ENCODE peak calls at places on chromosomes 11 and 22, in eight cellular contexts. P is HTR-8/SVneo; W is GM23338; K is stimulated activated CD4-positive, alpha-beta T cell treated with anti-CD3 and anti-CD28 coated beads, TNF-alpha, amount 100 ng/mL, for 48 hours; F is DMS153; Q is CD4-positive, alpha-beta T cell; A is caudate nucleus; C is fibroblast of the aortic adventitia. H is an unnamed sample.

GRCh38 chr11:64170419-64170818 is 4.5 kb upstream of the MACROD1 start:
- DNase-seq in P (no peak), W (no peak), K (no peak), F (no peak), Q (no peak), A (no peak), C (no peak), H (no peak)

GRCh38 chr11:8839957-8840945 is 70.7 kb upstream of the AKIP1 start:
- DNase-seq in P (no peak), W (peak), K (no peak), F (peak), Q (no peak), A (no peak), C (no peak), H (no peak)

GRCh38 chr22:43424201-43424600 is 12.4 kb downstream of the MPPED1 start:
- DNase-seq in P (no peak), W (no peak), K (no peak), F (no peak), Q (no peak), A (no peak), C (no peak), H (no peak)

GRCh38 chr11:117717485-117718314 is 79.3 kb downstream of the DSCAML1 start:
- DNase-seq in P (no peak), W (peak), K (no peak), F (peak), Q (no peak), A (peak), C (no peak), H (no peak)

GRCh38 chr22:28029201-28029948 is 110.3 kb upstream of the PITPNB start:
- DNase-seq in P (peak), W (peak), K (no peak), F (peak), Q (no peak), A (no peak), C (peak), H (peak)

GRCh38 chr22:37818397-37819099 is 4.6 kb upstream of the GALR3 start:
- DNase-seq in P (no peak), W (peak), K (peak), F (peak), Q (peak), A (peak), C (peak), H (no peak)

GRCh38 chr11:94655291-94655690 is 88.1 kb downstream of the PIWIL4 start:
- DNase-seq in P (no peak), W (no peak), K (no peak), F (no peak), Q (no peak), A (no peak), C (no peak), H (peak)

GRCh38 chr11:72808415-72808814 is 5.8 kb upstream of the ATG16L2 start:
- DNase-seq in P (no peak), W (no peak), K (no peak), F (no peak), Q (no peak), A (no peak), C (peak), H (no peak)

GRCh38 chr22:50250555-50251471 is at the start of gene HDAC10:
- DNase-seq in P (no peak), W (peak), K (peak), F (peak), Q (peak), A (peak), C (peak), H (peak)

GRCh38 chr11:46551261-46551660 is 42.6 kb downstream of the AMBRA1 start:
- DNase-seq in P (no peak), W (no peak), K (no peak), F (no peak), Q (no peak), A (no peak), C (no peak), H (no peak)

GRCh38 chr11:87820026-87820425 is 355.2 kb downstream of the RAB38 start:
- DNase-seq in P (no peak), W (no peak), K (no peak), F (no peak), Q (no peak), A (no peak), C (no peak), H (no peak)

GRCh38 chr11:14422052-14422813 is 63.2 kb upstream of the RRAS2 start:
- DNase-seq in P (peak), W (peak), K (no peak), F (peak), Q (no peak), A (peak), C (peak), H (peak)

GRCh38 chr11:27456140-27456801 is 16.3 kb downstream of the LGR4 start:
- DNase-seq in P (no peak), W (no peak), K (no peak), F (no peak), Q (no peak), A (no peak), C (peak), H (no peak)

GRCh38 chr11:79228417-79228755 is 212.4 kb downstream of the TENM4 start:
- DNase-seq in P (no peak), W (no peak), K (no peak), F (no peak), Q (no peak), A (no peak), C (no peak), H (no peak)

GRCh38 chr22:22730655-22731373 is 86.4 kb downstream of the GGTLC2 start:
- DNase-seq in P (no peak), W (no peak), K (no peak), F (no peak), Q (no peak), A (no peak), C (no peak), H (peak)

GRCh38 chr11:105211806-105212531 is 72.4 kb upstream of the CARD18 start:
- DNase-seq in P (no peak), W (no peak), K (no peak), F (no peak), Q (no peak), A (no peak), C (peak), H (no peak)

GRCh38 chr11:88284306-88285057 is 53.1 kb downstream of the CTSC start:
- DNase-seq in P (no peak), W (no peak), K (no peak), F (no peak), Q (no peak), A (no peak), C (peak), H (no peak)

GRCh38 chr11:783581-784015 is 6.3 kb downstream of the CEND1 start:
- DNase-seq in P (peak), W (peak), K (no peak), F (peak), Q (no peak), A (peak), C (peak), H (peak)

GRCh38 chr11:66957971-66958231 is 282 bp downstream of the PC start:
- DNase-seq in P (no peak), W (peak), K (no peak), F (no peak), Q (no peak), A (no peak), C (no peak), H (no peak)

GRCh38 chr11:14934641-14935351 is 37.4 kb downstream of the CALCA start:
- DNase-seq in P (no peak), W (no peak), K (no peak), F (no peak), Q (no peak), A (no peak), C (no peak), H (no peak)

GRCh38 chr11:12235945-12236743 is 125.8 kb downstream of the MICAL2 start:
- DNase-seq in P (peak), W (peak), K (peak), F (peak), Q (no peak), A (no peak), C (peak), H (no peak)

GRCh38 chr11:62610814-62611704 is 1.5 kb downstream of the EML3 start:
- DNase-seq in P (no peak), W (no peak), K (no peak), F (no peak), Q (no peak), A (no peak), C (no peak), H (no peak)

GRCh38 chr11:117839936-117840813 is 15.6 kb upstream of the FXYD2 start:
- DNase-seq in P (no peak), W (no peak), K (no peak), F (no peak), Q (no peak), A (no peak), C (no peak), H (peak)

GRCh38 chr11:63710476-63711217 is 29.3 kb downstream of the RTN3 start:
- DNase-seq in P (no peak), W (no peak), K (no peak), F (no peak), Q (no peak), A (no peak), C (peak), H (no peak)

GRCh38 chr11:225734-226453 is 10.2 kb downstream of the SIRT3 start:
- DNase-seq in P (no peak), W (no peak), K (no peak), F (no peak), Q (no peak), A (no peak), C (no peak), H (no peak)

GRCh38 chr22:28034760-28035401 is 115.8 kb upstream of the PITPNB start:
- DNase-seq in P (no peak), W (no peak), K (no peak), F (peak), Q (no peak), A (peak), C (peak), H (peak)

GRCh38 chr22:25008666-25009065 is 56.1 kb downstream of the KIAA1671 start:
- DNase-seq in P (no peak), W (no peak), K (no peak), F (no peak), Q (no peak), A (no peak), C (no peak), H (no peak)

GRCh38 chr11:32224580-32224979 is 133.7 kb downstream of the RCN1 start:
- DNase-seq in P (no peak), W (peak), K (no peak), F (no peak), Q (no peak), A (no peak), C (no peak), H (peak)

GRCh38 chr22:43384863-43385262 is 27.0 kb upstream of the MPPED1 start:
- DNase-seq in P (no peak), W (no peak), K (no peak), F (no peak), Q (no peak), A (no peak), C (no peak), H (no peak)

GRCh38 chr22:27748355-27749168 is 53.0 kb downstream of the MN1 start:
- DNase-seq in P (no peak), W (peak), K (no peak), F (no peak), Q (no peak), A (no peak), C (peak), H (no peak)

H was measured in osteocyte.